ENCODE peak calls at places on chromosomes 16 and 17, in ten cellular contexts. N is endothelial cell of umbilical vein, H is prostate gland, V is NB4, S is HCT116, R is A549, O is tibial nerve, A is testis, G is adrenal gland, C is heart left ventricle. Z is an unnamed sample.
A peak's percentile ranks its signal among the peaks of the same experiment; 100 is the strongest.

GRCh38 chr17:39769974-39770587 is 32.3 kb downstream of the GRB7 start:
- DNase-seq in C (no peak), H (peak; percentile 62), S (peak; percentile 63), G (no peak), V (no peak), A (no peak), N (no peak), O (no peak), R (no peak), Z (no peak)

GRCh38 chr16:21590287-21590686 is 9.1 kb upstream of the METTL9 start:
- DNase-seq in S (no peak), V (peak; percentile 85), H (no peak), N (no peak), A (no peak), G (no peak), O (no peak), R (no peak), C (no peak), Z (no peak)

GRCh38 chr16:729768-730665 is 3.1 kb downstream of the HAGHL start:
- DNase-seq in C (peak; percentile 25), O (no peak), S (no peak), G (no peak), R (no peak), A (no peak), V (peak; percentile 12), H (no peak), N (no peak), Z (no peak)

GRCh38 chr17:15463363-15463762 is 4.1 kb downstream of the CDRT4 start:
- DNase-seq in R (peak; percentile 44), O (no peak), H (no peak), S (no peak), V (no peak), A (peak; percentile 33), N (peak; percentile 54), G (no peak), C (peak; percentile 50), Z (no peak)

GRCh38 chr17:46770818-46771600 is 47.5 kb downstream of the WNT3 start:
- DNase-seq in C (peak; percentile 51), V (peak; percentile 77), R (peak; percentile 76), O (no peak), H (no peak), N (peak; percentile 28), S (no peak), G (peak; percentile 28), A (no peak), Z (no peak)

GRCh38 chr16:84599528-84600202 is 18.2 kb downstream of the COTL1 start:
- DNase-seq in G (peak; percentile 63), A (no peak), S (no peak), H (no peak), N (peak; percentile 91), V (peak; percentile 98), R (peak; percentile 46), O (no peak), C (peak; percentile 75), Z (no peak)

GRCh38 chr16:49929606-49930005 is 73.7 kb upstream of the ZNF423 start:
- DNase-seq in G (no peak), R (no peak), C (no peak), V (no peak), S (no peak), H (no peak), O (no peak), A (no peak), N (no peak), Z (no peak)

GRCh38 chr17:61247438-61247837 is 152.2 kb upstream of the TBX2 start:
- DNase-seq in O (peak; percentile 31), G (no peak), H (no peak), A (peak; percentile 59), S (no peak), C (no peak), N (no peak), R (no peak), V (peak; percentile 28), Z (no peak)

GRCh38 chr16:68737046-68737729 is at the start of gene CDH1:
- DNase-seq in O (no peak), C (no peak), N (no peak), S (peak; percentile 73), V (no peak), G (peak; percentile 4), R (no peak), H (peak; percentile 97), A (peak; percentile 73), Z (peak; percentile 92)

GRCh38 chr16:11258553-11259287 is 2.7 kb upstream of the SOCS1 start:
- DNase-seq in V (no peak), A (peak; percentile 77), H (no peak), O (no peak), C (peak; percentile 84), G (peak; percentile 84), S (no peak), N (no peak), R (no peak), Z (peak; percentile 92)

GRCh38 chr16:9103546-9103945 is 12.1 kb downstream of the HAPSTR1 start:
- DNase-seq in N (no peak), O (no peak), V (no peak), A (no peak), C (no peak), S (no peak), G (no peak), R (no peak), H (no peak), Z (no peak)

GRCh38 chr16:50263940-50264929 is 2.1 kb upstream of the ADCY7 start:
- DNase-seq in C (no peak), R (peak; percentile 48), S (no peak), O (no peak), A (no peak), V (peak; percentile 69), N (no peak), G (no peak), H (no peak), Z (no peak)

GRCh38 chr17:9410737-9411136 is 164.9 kb downstream of the STX8 start:
- DNase-seq in S (no peak), A (no peak), V (no peak), G (no peak), O (no peak), C (no peak), N (no peak), H (no peak), R (no peak), Z (no peak)

GRCh38 chr17:48725294-48726064 is 2.5 kb downstream of the PRAC2 start:
- DNase-seq in G (no peak), R (no peak), O (no peak), S (no peak), V (no peak), A (no peak), H (peak; percentile 44), N (no peak), C (no peak), Z (no peak)

GRCh38 chr17:17232303-17232621 is 4.7 kb downstream of the FLCN start:
- DNase-seq in G (no peak), C (no peak), N (no peak), S (no peak), H (no peak), O (no peak), V (no peak), R (no peak), A (no peak), Z (no peak)

GRCh38 chr17:44095647-44096496 is 25.3 kb downstream of the G6PC3 start:
- DNase-seq in A (peak; percentile 78), G (peak; percentile 50), R (peak; percentile 94), N (peak; percentile 97), S (no peak), O (no peak), V (peak; percentile 85), H (no peak), C (peak; percentile 82), Z (no peak)

DNA sequence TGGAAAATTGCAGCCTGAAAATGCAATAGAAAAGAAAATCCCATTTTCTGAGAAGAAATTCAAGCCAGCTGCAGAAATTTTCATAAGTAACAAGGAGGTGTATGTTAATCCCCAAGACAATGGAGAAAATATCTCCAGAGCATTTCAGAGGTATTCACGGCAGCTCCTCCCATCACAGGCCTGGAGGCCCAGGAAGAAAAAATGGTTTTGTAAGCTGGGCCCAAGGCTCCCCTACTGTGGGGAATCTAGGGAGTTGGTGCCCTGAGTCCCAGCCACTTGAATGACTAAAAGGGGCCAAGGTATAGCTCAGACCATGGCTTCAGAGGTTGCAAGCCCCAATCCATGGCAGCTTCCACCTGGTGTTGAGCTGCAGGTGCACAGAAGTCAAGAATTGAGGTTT is 93.3 kb upstream of the ZNF267 start:
- DNase-seq in N (no peak), V (no peak), C (no peak), G (no peak), H (no peak), A (no peak), O (no peak), S (no peak), R (no peak), Z (no peak)
- TF ChIP-seq CTCF in N (no peak), V (no peak), C (no peak), G (no peak), H (no peak), A (no peak), O (no peak), S (no peak), R (no peak), Z (no peak)

GRCh38 chr16:57112403-57113041 is 20.1 kb downstream of the CPNE2 start:
- DNase-seq in A (no peak), V (no peak), N (no peak), C (no peak), O (no peak), H (no peak), S (no peak), R (no peak), G (no peak), Z (no peak)
- H3K4me3 ChIP-seq in A (no peak overlapping the region), V (no peak overlapping the region), N (no peak overlapping the region), C (no peak overlapping the region), O (no peak overlapping the region), H (no peak overlapping the region), S (no peak overlapping the region), R (no peak overlapping the region), G (no peak overlapping the region), Z (no peak overlapping the region)

GRCh38 chr17:2057714-2058520 is 3.0 kb downstream of the HIC1 start:
- DNase-seq in H (no peak), V (no peak), O (no peak), A (no peak), C (peak; percentile 48), S (no peak), N (no peak), G (no peak), R (no peak), Z (no peak)
- TF ChIP-seq POLR2A in H (no peak), V (no peak), O (no peak), A (no peak), C (no peak), S (no peak), N (no peak), G (no peak), R (no peak), Z (no peak)

DNA sequence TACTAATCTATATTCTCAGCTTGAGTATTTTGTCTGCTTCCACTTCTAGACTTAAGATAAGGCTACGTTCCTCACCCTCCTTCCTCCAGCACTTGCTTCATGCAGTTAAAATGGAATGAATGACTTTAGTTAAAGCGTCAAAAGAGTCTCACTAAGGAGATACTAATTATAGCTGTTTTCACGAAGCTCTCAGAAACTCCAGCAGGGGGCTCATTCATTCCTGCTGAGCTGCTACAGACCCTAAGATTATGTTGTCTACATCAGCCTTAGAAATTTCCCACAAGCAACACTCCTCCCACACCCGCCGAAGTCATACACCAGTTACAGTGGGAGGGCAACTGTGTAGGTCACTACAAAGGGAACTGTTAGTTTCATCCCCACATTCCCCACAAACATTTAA is 57.0 kb upstream of the KIFC3 start:
- DNase-seq in C (no peak), N (peak; percentile 31), H (no peak), G (no peak), S (peak; percentile 46), A (no peak), V (peak; percentile 77), R (peak; percentile 82), O (no peak), Z (no peak)
- TF ChIP-seq CTCF in C (peak; percentile 32), N (peak; percentile 48), H (no peak), G (no peak), S (peak; percentile 59), A (no peak), V (peak; percentile 75), R (peak; percentile 55), O (no peak), Z (no peak)

GRCh38 chr17:73901661-73902415 is 257.6 kb upstream of the SDK2 start:
- DNase-seq in C (peak; percentile 57), G (peak; percentile 22), H (peak; percentile 48), N (no peak), O (no peak), V (peak; percentile 58), S (no peak), R (no peak), A (peak; percentile 33), Z (peak; percentile 86)
- H3K4me3 ChIP-seq in C (peak overlapping the region; percentile 40), G (no peak overlapping the region), H (peak overlapping the region; percentile 24), N (no peak overlapping the region), O (peak overlapping the region; percentile 8), V (no peak overlapping the region), S (no peak overlapping the region), R (no peak overlapping the region), A (peak overlapping the region; percentile 16), Z (no peak overlapping the region)

Z was measured in lower leg skin.